ENCODE peak calls at places on chromosome 5, in nine cellular contexts. N is breast epithelium, T is lower lobe of right lung, Y is GM23248, C is colonic mucosa, B is tibial artery, Z is fibroblast of lung, D is iPS DF 6.9, H is HepG2. W is an unnamed sample.

GRCh38 chr5:2173067-2173466 is 290.3 kb upstream of the IRX4 start:
- DNase-seq in Z (no peak), T (no peak), B (no peak), Y (no peak), H (no peak), C (no peak), D (no peak), N (no peak), W (no peak)

GRCh38 chr5:137573376-137573775 is 74.2 kb upstream of the SPOCK1 start:
- DNase-seq in T (no peak), B (no peak), H (no peak), Z (no peak), D (no peak), Y (peak; percentile 14), C (no peak), N (no peak), W (no peak)

GRCh38 chr5:52709171-52709925 is 78.4 kb upstream of the ITGA1 start:
- DNase-seq in C (no peak), N (no peak), B (no peak), H (peak; percentile 88), Y (peak; percentile 56), T (no peak), D (no peak), Z (no peak), W (no peak)

GRCh38 chr5:129094924-129095797 is 612 bp downstream of the ISOC1 start:
- DNase-seq in D (no peak), N (peak; percentile 58), B (peak; percentile 77), H (peak; percentile 80), C (peak; percentile 82), Z (peak; percentile 68), T (peak; percentile 87), Y (peak; percentile 50), W (peak; percentile 61)

GRCh38 chr5:93926831-93927600 is 185.6 kb upstream of the POU5F2 start:
- DNase-seq in Y (peak; percentile 58), H (no peak), D (no peak), N (no peak), Z (peak; percentile 52), B (no peak), C (no peak), T (no peak), W (peak; percentile 5)

GRCh38 chr5:83785176-83785668 is 64.6 kb upstream of the HAPLN1 start:
- DNase-seq in Z (no peak), Y (no peak), B (no peak), H (no peak), D (no peak), N (no peak), C (no peak), T (no peak), W (no peak)

GRCh38 chr5:61082516-61083280 is 79.6 kb downstream of the SMIM15 start:
- DNase-seq in N (no peak), H (no peak), D (no peak), Z (peak; percentile 33), Y (peak; percentile 37), C (no peak), B (no peak), T (no peak), W (no peak)

GRCh38 chr5:175747539-175748060 is 89.7 kb downstream of the HRH2 start:
- DNase-seq in N (no peak), H (no peak), D (no peak), T (no peak), C (no peak), B (no peak), Z (no peak), Y (no peak), W (peak; percentile 11)

GRCh38 chr5:138180183-138180782 is 1.4 kb downstream of the KIF20A start:
- DNase-seq in B (no peak), H (peak; percentile 73), C (no peak), T (no peak), Z (peak; percentile 65), Y (peak; percentile 71), N (no peak), D (no peak), W (no peak)

GRCh38 chr5:110803467-110804326 is 64.9 kb downstream of the SLC25A46 start:
- DNase-seq in N (no peak), D (no peak), Y (no peak), T (no peak), C (no peak), Z (no peak), B (no peak), H (no peak), W (no peak)

GRCh38 chr5:174195517-174195916 is 150.0 kb downstream of the NSG2 start:
- DNase-seq in H (no peak), B (no peak), D (peak; percentile 25), Z (no peak), Y (no peak), C (no peak), N (no peak), T (no peak), W (peak; percentile 68)

GRCh38 chr5:167903243-167903642 is 388.2 kb upstream of the WWC1 start:
- DNase-seq in N (no peak), H (no peak), T (no peak), Y (no peak), C (no peak), B (no peak), Z (no peak), D (no peak), W (no peak)

GRCh38 chr5:122493091-122493775 is 181.2 kb downstream of the SNCAIP start:
- DNase-seq in Y (no peak), B (no peak), Z (no peak), D (no peak), C (no peak), H (no peak), T (no peak), N (no peak), W (no peak)

GRCh38 chr5:154366353-154366752 is 79.4 kb upstream of the SAP30L start:
- DNase-seq in Y (peak; percentile 26), C (no peak), T (no peak), B (no peak), Z (peak; percentile 68), H (peak; percentile 91), D (no peak), N (no peak), W (no peak)

GRCh38 chr5:134714537-134714936 is 23.8 kb upstream of the CAMLG start:
- DNase-seq in D (no peak), N (no peak), H (no peak), Y (no peak), T (no peak), Z (no peak), C (no peak), B (no peak), W (no peak)

GRCh38 chr5:1732955-1733354 is 66.7 kb downstream of the MRPL36 start:
- DNase-seq in N (no peak), T (peak; percentile 30), H (no peak), Z (no peak), C (peak; percentile 12), B (no peak), D (no peak), Y (no peak), W (peak; percentile 36)

GRCh38 chr5:126744842-126745241 is 32.1 kb upstream of the LMNB1 start:
- DNase-seq in Y (no peak), T (no peak), Z (no peak), N (no peak), H (no peak), B (no peak), D (no peak), C (no peak), W (no peak)
- H3K4me3 ChIP-seq in Y (no peak overlapping the region), T (no peak overlapping the region), Z (no peak overlapping the region), N (no peak overlapping the region), H (no peak overlapping the region), B (no peak overlapping the region), D (no peak overlapping the region), C (no peak overlapping the region), W (no peak overlapping the region)

DNA sequence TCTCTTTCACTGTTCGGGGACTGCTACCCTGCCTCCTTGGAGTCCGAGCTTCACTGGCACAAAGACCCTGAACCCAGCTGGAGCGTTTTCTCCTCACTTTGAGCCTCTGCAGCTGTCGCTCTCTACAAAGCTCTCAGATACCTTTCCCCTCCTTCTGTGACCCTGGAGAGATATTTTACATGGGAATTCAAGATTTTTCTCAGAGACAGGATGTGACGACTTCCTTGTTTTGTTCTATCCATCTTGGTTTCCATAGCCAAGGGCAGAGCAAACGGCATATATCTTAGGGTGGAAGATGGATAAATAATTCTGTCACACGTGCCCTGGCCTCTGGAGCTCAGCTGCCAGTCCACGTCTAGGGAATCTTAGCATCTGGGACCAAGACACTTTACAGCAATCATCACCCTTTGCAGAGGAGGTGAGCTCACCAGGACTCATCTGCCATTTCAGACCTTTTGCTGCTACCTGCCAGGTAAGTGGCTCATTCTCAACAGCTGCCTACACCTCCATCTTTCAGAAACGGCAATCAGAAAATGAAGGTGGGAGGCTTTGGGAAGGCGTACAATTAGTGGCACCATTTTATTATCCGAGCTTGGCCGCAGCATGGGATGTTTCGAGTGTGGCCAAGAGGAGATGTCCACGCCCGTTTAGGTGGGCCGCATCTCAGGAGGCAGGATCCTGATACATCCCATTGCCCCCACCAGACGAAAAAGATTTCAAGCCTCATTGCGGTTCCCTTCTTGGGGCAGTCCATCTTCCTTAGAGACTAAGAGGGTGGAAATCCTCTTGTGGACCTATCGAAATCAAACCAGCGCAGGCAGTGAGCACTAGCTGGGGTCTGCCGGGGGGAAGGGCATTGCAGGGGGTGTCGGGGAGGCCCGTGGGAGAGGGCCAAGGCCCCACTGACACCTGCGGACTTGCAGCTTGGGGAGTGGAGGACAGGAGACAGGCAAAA is at the start of gene BTNL9:
- DNase-seq in N (no peak), T (no peak), B (no peak), D (no peak), H (no peak), C (no peak), Z (no peak), Y (no peak), W (no peak)
- H3K27me3 ChIP-seq in N (peaks cover 39% of the 10 kb centered on the region), T (peaks cover 14% of the 10 kb centered on the region), B (peaks cover 32% of the 10 kb centered on the region), D (no peaks in the 10 kb centered on the region), H (peaks cover 79% of the 10 kb centered on the region), C (no peaks in the 10 kb centered on the region), Z (no peaks in the 10 kb centered on the region), Y (peaks cover 28% of the 10 kb centered on the region), W (peaks cover 17% of the 10 kb centered on the region)

DNA sequence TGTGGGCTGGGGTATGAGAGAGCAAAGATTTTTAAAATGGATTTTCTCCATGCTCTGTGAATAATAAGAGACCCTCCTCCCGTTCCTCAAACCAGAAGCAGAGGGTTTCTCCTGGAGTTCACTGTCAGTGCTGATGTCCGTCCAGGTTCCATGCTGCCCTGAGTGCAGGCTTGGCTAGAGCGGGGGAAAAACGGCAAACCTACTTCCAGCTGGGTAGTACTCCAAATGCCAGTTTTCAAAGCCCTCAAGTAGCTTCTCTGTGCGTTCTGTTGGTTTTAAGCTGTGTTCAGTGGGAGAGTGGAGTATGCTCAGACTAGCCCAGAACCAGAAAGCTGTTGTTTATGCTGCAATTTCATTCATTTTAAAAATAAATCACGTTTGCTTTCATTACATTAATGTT is 40.3 kb downstream of the RASGEF1C start:
- DNase-seq in N (no peak), Z (no peak), H (no peak), C (no peak), B (no peak), D (no peak), Y (no peak), T (no peak), W (no peak)
- H3K4me3 ChIP-seq in N (no peak overlapping the region), Z (no peak overlapping the region), H (no peak overlapping the region), C (no peak overlapping the region), B (no peak overlapping the region), D (no peak overlapping the region), Y (no peak overlapping the region), T (no peak overlapping the region), W (no peak overlapping the region)

DNA sequence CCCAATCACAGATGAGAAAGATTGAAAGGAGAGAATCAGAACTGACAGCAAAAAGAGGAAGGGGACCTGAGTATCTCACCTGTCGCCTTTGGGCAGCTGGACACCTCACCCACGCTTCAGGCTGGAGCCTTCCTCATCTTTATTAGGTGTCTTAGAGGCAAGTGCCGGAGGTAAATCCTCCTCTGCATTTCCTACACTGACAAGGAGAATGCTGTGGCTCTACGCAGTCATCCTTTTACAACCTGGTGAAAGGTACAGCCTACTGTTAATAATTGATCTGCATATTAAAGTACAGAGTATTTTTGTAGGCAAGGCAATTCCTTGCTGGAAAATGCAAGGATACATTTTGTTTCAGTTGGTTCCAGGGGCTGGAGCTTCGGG is 34.8 kb downstream of the PRLR start:
- DNase-seq in H (no peak), D (no peak), Y (no peak), T (no peak), B (no peak), Z (no peak), N (no peak), C (no peak), W (no peak)
- H3K27me3 ChIP-seq in H (no peaks in the 10 kb centered on the region), D (no peaks in the 10 kb centered on the region), Y (no peaks in the 10 kb centered on the region), T (no peaks in the 10 kb centered on the region), B (no peaks in the 10 kb centered on the region), Z (peaks cover 19% of the 10 kb centered on the region), N (no peaks in the 10 kb centered on the region), C (no peaks in the 10 kb centered on the region), W (no peaks in the 10 kb centered on the region)

W was measured in H7.